ENCODE peak calls at places on chromosomes 5 and 9, in five cellular contexts. One of them, this sample, is unnamed.

GRCh38 chr9:130938652-130939404 is at the start of gene FIBCD1:
- DNase-seq in neural crest cell: no peak
- DNase-seq in neural progenitor cell: peak
- DNase-seq in stomach: no peak
- DNase-seq in tibial artery: no peak
- DNase-seq in this sample: peak

GRCh38 chr9:14421291-14421690 is 107.3 kb upstream of the NFIB start:
- DNase-seq in tibial artery: no peak
- DNase-seq in neural crest cell: no peak
- DNase-seq in neural progenitor cell: no peak
- DNase-seq in stomach: no peak
- DNase-seq in this sample: no peak

GRCh38 chr5:43396762-43397304 is 15.4 kb downstream of the CCL28 start:
- DNase-seq in neural crest cell: no peak
- DNase-seq in tibial artery: peak
- DNase-seq in stomach: peak
- DNase-seq in neural progenitor cell: peak
- DNase-seq in this sample: no peak

GRCh38 chr9:93123561-93124283 is 10.3 kb downstream of the NINJ1 start:
- DNase-seq in neural progenitor cell: no peak
- DNase-seq in neural crest cell: no peak
- DNase-seq in stomach: no peak
- DNase-seq in tibial artery: peak
- DNase-seq in this sample: no peak

GRCh38 chr5:176167800-176168199 is 70.4 kb upstream of the SIMC1 start:
- DNase-seq in stomach: no peak
- DNase-seq in neural crest cell: no peak
- DNase-seq in neural progenitor cell: peak
- DNase-seq in tibial artery: no peak
- DNase-seq in this sample: no peak

GRCh38 chr5:41527201-41527779 is 16.9 kb upstream of the PLCXD3 start:
- DNase-seq in tibial artery: peak
- DNase-seq in neural crest cell: no peak
- DNase-seq in neural progenitor cell: no peak
- DNase-seq in stomach: no peak
- DNase-seq in this sample: no peak

GRCh38 chr5:141617128-141617527 is 1.7 kb downstream of the DIAPH1 start:
- DNase-seq in neural crest cell: no peak
- DNase-seq in neural progenitor cell: no peak
- DNase-seq in stomach: no peak
- DNase-seq in tibial artery: no peak
- DNase-seq in this sample: no peak

GRCh38 chr9:36912620-36913019 is 121.4 kb downstream of the PAX5 start:
- DNase-seq in neural crest cell: no peak
- DNase-seq in stomach: no peak
- DNase-seq in neural progenitor cell: no peak
- DNase-seq in tibial artery: no peak
- DNase-seq in this sample: no peak

GRCh38 chr5:123450641-123451421 is 27.6 kb upstream of the CEP120 start:
- DNase-seq in neural progenitor cell: no peak
- DNase-seq in neural crest cell: no peak
- DNase-seq in stomach: no peak
- DNase-seq in tibial artery: no peak
- DNase-seq in this sample: no peak

GRCh38 chr5:76542887-76543690 is 80.1 kb downstream of the F2RL2 start:
- DNase-seq in tibial artery: no peak
- DNase-seq in stomach: peak
- DNase-seq in neural crest cell: no peak
- DNase-seq in neural progenitor cell: no peak
- DNase-seq in this sample: peak

GRCh38 chr5:168683247-168683926 is 104.2 kb upstream of the PANK3 start:
- DNase-seq in neural crest cell: no peak
- DNase-seq in tibial artery: peak
- DNase-seq in neural progenitor cell: no peak
- DNase-seq in stomach: no peak
- DNase-seq in this sample: no peak

GRCh38 chr9:34413229-34413852 is 36.6 kb upstream of the MYORG start:
- DNase-seq in stomach: peak
- DNase-seq in neural crest cell: peak
- DNase-seq in tibial artery: no peak
- DNase-seq in neural progenitor cell: peak
- DNase-seq in this sample: peak

GRCh38 chr5:116032991-116033390 is 719 bp downstream of the ARL14EPL start:
- DNase-seq in tibial artery: no peak
- DNase-seq in neural crest cell: no peak
- DNase-seq in neural progenitor cell: no peak
- DNase-seq in stomach: no peak
- DNase-seq in this sample: no peak

GRCh38 chr5:116035123-116035522 is 2.9 kb downstream of the ARL14EPL start:
- DNase-seq in neural progenitor cell: no peak
- DNase-seq in neural crest cell: no peak
- DNase-seq in stomach: no peak
- DNase-seq in tibial artery: no peak
- DNase-seq in this sample: no peak

GRCh38 chr5:116037236-116037822 is 5.1 kb downstream of the ARL14EPL start:
- DNase-seq in stomach: no peak
- DNase-seq in neural progenitor cell: no peak
- DNase-seq in tibial artery: no peak
- DNase-seq in neural crest cell: no peak
- DNase-seq in this sample: no peak

GRCh38 chr5:116032094-116032517 is at the start of gene ARL14EPL:
- DNase-seq in tibial artery: no peak
- DNase-seq in stomach: peak
- DNase-seq in neural progenitor cell: peak
- DNase-seq in neural crest cell: no peak
- DNase-seq in this sample: no peak
- TF ChIP-seq CTCF in tibial artery: peak
- TF ChIP-seq CTCF in stomach: no peak
- TF ChIP-seq CTCF in neural progenitor cell: peak
- TF ChIP-seq CTCF in neural crest cell: peak
- TF ChIP-seq CTCF in this sample: peak

GRCh38 chr5:1042626-1043025 is 34.0 kb downstream of the NKD2 start:
- DNase-seq in stomach: no peak
- DNase-seq in neural progenitor cell: no peak
- DNase-seq in neural crest cell: no peak
- DNase-seq in tibial artery: no peak
- DNase-seq in this sample: no peak
- TF ChIP-seq CTCF in stomach: no peak
- TF ChIP-seq CTCF in neural progenitor cell: no peak
- TF ChIP-seq CTCF in neural crest cell: no peak
- TF ChIP-seq CTCF in tibial artery: no peak
- TF ChIP-seq CTCF in this sample: no peak

DNA sequence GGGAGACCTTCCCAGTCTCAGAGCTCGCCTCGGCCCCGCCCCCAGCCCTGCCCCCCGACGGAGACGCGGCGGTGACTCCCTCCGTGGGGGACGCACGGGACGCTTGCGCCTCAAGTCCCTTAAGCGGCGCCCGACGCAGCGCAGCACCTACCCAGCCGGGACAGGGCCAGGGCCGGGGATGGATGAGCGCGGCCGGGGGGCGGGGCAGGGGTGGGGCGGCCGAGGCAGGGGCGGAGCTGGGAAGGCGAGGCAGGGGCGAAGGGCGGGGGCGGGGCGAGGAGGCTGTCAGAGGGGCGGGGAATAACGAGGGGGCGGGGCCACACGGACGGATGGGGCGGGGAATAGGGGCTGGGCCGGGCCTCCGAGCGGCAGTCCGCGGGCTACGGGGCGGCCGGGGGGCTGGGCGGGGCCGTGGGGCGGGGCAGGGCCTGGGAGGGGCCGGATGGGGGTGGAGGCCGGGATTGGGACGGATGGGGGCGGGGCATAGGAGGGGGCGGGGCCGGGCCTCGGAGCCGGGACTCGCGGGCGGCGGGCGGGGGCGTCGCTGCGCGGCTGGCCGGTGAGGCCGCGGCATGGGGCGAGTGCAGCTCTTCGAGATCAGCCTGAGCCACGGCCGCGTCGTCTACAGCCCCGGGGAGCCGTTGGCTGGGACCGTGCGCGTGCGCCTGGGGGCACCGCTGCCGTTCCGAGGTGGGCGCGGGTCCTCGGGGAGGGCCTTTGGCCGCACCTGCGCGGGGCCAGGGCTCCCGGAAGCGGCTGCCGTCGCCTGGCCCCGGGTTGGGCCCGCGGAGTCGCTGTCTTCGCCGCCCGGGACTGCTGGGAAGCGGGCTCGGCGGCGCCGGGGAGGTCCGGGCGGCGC is at the start of gene ARRDC1:
- DNase-seq in neural progenitor cell: peak
- DNase-seq in stomach: peak
- DNase-seq in neural crest cell: peak
- DNase-seq in tibial artery: peak
- DNase-seq in this sample: peak
- TF ChIP-seq CTCF in neural progenitor cell: no peak
- TF ChIP-seq CTCF in stomach: no peak
- TF ChIP-seq CTCF in neural crest cell: no peak
- TF ChIP-seq CTCF in tibial artery: no peak
- TF ChIP-seq CTCF in this sample: no peak

GRCh38 chr9:108468364-108468763 is 387.4 kb downstream of the ACTL7B start:
- DNase-seq in stomach: no peak
- DNase-seq in neural progenitor cell: peak
- DNase-seq in tibial artery: no peak
- DNase-seq in neural crest cell: peak
- DNase-seq in this sample: peak
- TF ChIP-seq CTCF in stomach: no peak
- TF ChIP-seq CTCF in neural progenitor cell: peak
- TF ChIP-seq CTCF in tibial artery: no peak
- TF ChIP-seq CTCF in neural crest cell: peak
- TF ChIP-seq CTCF in this sample: peak

This sample was measured in nephron progenitor cell.